ENCODE peak calls at places on chromosomes 3 and 15, in ten cellular contexts. One of them, this sample, is unnamed.

GRCh38 chr3:57127849-57128566 is 37.1 kb downstream of the IL17RD start:
- DNase-seq in T-cell: no peak
- DNase-seq in activated CD4-positive, alpha-beta memory T cell treated with anti-CD3 and anti-CD28 coated beads, Interleukin-2, amount 10 ng/mL, durations not matched to agents 7 days and 5 days: no peak
- DNase-seq in mesothelial cell of epicardium: no peak
- DNase-seq in activated T-helper 1 cell treated with Interleukin-2 at 50 U/mL for 16 hours: no peak
- DNase-seq in hepatic stellate cell: no peak
- DNase-seq in dermis microvascular lymphatic vessel endothelial cell: no peak
- DNase-seq in GM20000: no peak
- DNase-seq in AG08395: peak; percentile 78
- DNase-seq in iPS-NIHi11: no peak
- DNase-seq in this sample: no peak

GRCh38 chr15:75360856-75361255 is 7.6 kb downstream of the MAN2C1 start:
- DNase-seq in T-cell: no peak
- DNase-seq in activated CD4-positive, alpha-beta memory T cell treated with anti-CD3 and anti-CD28 coated beads, Interleukin-2, amount 10 ng/mL, durations not matched to agents 7 days and 5 days: no peak
- DNase-seq in mesothelial cell of epicardium: no peak
- DNase-seq in activated T-helper 1 cell treated with Interleukin-2 at 50 U/mL for 16 hours: no peak
- DNase-seq in hepatic stellate cell: no peak
- DNase-seq in dermis microvascular lymphatic vessel endothelial cell: no peak
- DNase-seq in GM20000: no peak
- DNase-seq in AG08395: no peak
- DNase-seq in iPS-NIHi11: peak; percentile 5
- DNase-seq in this sample: no peak

GRCh38 chr15:83793069-83793468 is 139.1 kb downstream of the ADAMTSL3 start:
- DNase-seq in T-cell: no peak
- DNase-seq in activated CD4-positive, alpha-beta memory T cell treated with anti-CD3 and anti-CD28 coated beads, Interleukin-2, amount 10 ng/mL, durations not matched to agents 7 days and 5 days: no peak
- DNase-seq in mesothelial cell of epicardium: no peak
- DNase-seq in activated T-helper 1 cell treated with Interleukin-2 at 50 U/mL for 16 hours: no peak
- DNase-seq in hepatic stellate cell: no peak
- DNase-seq in dermis microvascular lymphatic vessel endothelial cell: no peak
- DNase-seq in GM20000: no peak
- DNase-seq in AG08395: no peak
- DNase-seq in iPS-NIHi11: no peak
- DNase-seq in this sample: no peak

GRCh38 chr15:26873846-26874245 is 7.0 kb downstream of the GABRA5 start:
- DNase-seq in T-cell: no peak
- DNase-seq in activated CD4-positive, alpha-beta memory T cell treated with anti-CD3 and anti-CD28 coated beads, Interleukin-2, amount 10 ng/mL, durations not matched to agents 7 days and 5 days: no peak
- DNase-seq in mesothelial cell of epicardium: no peak
- DNase-seq in activated T-helper 1 cell treated with Interleukin-2 at 50 U/mL for 16 hours: no peak
- DNase-seq in hepatic stellate cell: peak; percentile 23
- DNase-seq in dermis microvascular lymphatic vessel endothelial cell: no peak
- DNase-seq in GM20000: peak; percentile 7
- DNase-seq in AG08395: peak; percentile 84
- DNase-seq in iPS-NIHi11: no peak
- DNase-seq in this sample: no peak

GRCh38 chr3:53142986-53143385 is 12.8 kb upstream of the RFT1 start:
- DNase-seq in T-cell: no peak
- DNase-seq in activated CD4-positive, alpha-beta memory T cell treated with anti-CD3 and anti-CD28 coated beads, Interleukin-2, amount 10 ng/mL, durations not matched to agents 7 days and 5 days: no peak
- DNase-seq in mesothelial cell of epicardium: no peak
- DNase-seq in activated T-helper 1 cell treated with Interleukin-2 at 50 U/mL for 16 hours: no peak
- DNase-seq in hepatic stellate cell: no peak
- DNase-seq in dermis microvascular lymphatic vessel endothelial cell: no peak
- DNase-seq in GM20000: no peak
- DNase-seq in AG08395: no peak
- DNase-seq in iPS-NIHi11: no peak
- DNase-seq in this sample: no peak

GRCh38 chr15:49468440-49468839 is 45.4 kb downstream of the FGF7 start:
- DNase-seq in T-cell: no peak
- DNase-seq in activated CD4-positive, alpha-beta memory T cell treated with anti-CD3 and anti-CD28 coated beads, Interleukin-2, amount 10 ng/mL, durations not matched to agents 7 days and 5 days: no peak
- DNase-seq in mesothelial cell of epicardium: no peak
- DNase-seq in activated T-helper 1 cell treated with Interleukin-2 at 50 U/mL for 16 hours: no peak
- DNase-seq in hepatic stellate cell: no peak
- DNase-seq in dermis microvascular lymphatic vessel endothelial cell: no peak
- DNase-seq in GM20000: no peak
- DNase-seq in AG08395: peak; percentile 47
- DNase-seq in iPS-NIHi11: no peak
- DNase-seq in this sample: no peak

GRCh38 chr3:182739619-182740018 is 53.7 kb upstream of the ATP11B start:
- DNase-seq in T-cell: no peak
- DNase-seq in activated CD4-positive, alpha-beta memory T cell treated with anti-CD3 and anti-CD28 coated beads, Interleukin-2, amount 10 ng/mL, durations not matched to agents 7 days and 5 days: no peak
- DNase-seq in mesothelial cell of epicardium: no peak
- DNase-seq in activated T-helper 1 cell treated with Interleukin-2 at 50 U/mL for 16 hours: no peak
- DNase-seq in hepatic stellate cell: no peak
- DNase-seq in dermis microvascular lymphatic vessel endothelial cell: no peak
- DNase-seq in GM20000: no peak
- DNase-seq in AG08395: no peak
- DNase-seq in iPS-NIHi11: no peak
- DNase-seq in this sample: peak; percentile 43

GRCh38 chr3:16770021-16770420 is 114.7 kb upstream of the PLCL2 start:
- DNase-seq in T-cell: no peak
- DNase-seq in activated CD4-positive, alpha-beta memory T cell treated with anti-CD3 and anti-CD28 coated beads, Interleukin-2, amount 10 ng/mL, durations not matched to agents 7 days and 5 days: no peak
- DNase-seq in mesothelial cell of epicardium: no peak
- DNase-seq in activated T-helper 1 cell treated with Interleukin-2 at 50 U/mL for 16 hours: no peak
- DNase-seq in hepatic stellate cell: no peak
- DNase-seq in dermis microvascular lymphatic vessel endothelial cell: no peak
- DNase-seq in GM20000: no peak
- DNase-seq in AG08395: no peak
- DNase-seq in iPS-NIHi11: no peak
- DNase-seq in this sample: no peak

GRCh38 chr3:172749201-172749965 is 1.1 kb upstream of the ECT2 start:
- DNase-seq in T-cell: no peak
- DNase-seq in activated CD4-positive, alpha-beta memory T cell treated with anti-CD3 and anti-CD28 coated beads, Interleukin-2, amount 10 ng/mL, durations not matched to agents 7 days and 5 days: no peak
- DNase-seq in mesothelial cell of epicardium: no peak
- DNase-seq in activated T-helper 1 cell treated with Interleukin-2 at 50 U/mL for 16 hours: no peak
- DNase-seq in hepatic stellate cell: peak; percentile 69
- DNase-seq in dermis microvascular lymphatic vessel endothelial cell: peak; percentile 94
- DNase-seq in GM20000: no peak
- DNase-seq in AG08395: peak; percentile 76
- DNase-seq in iPS-NIHi11: no peak
- DNase-seq in this sample: peak; percentile 76

GRCh38 chr15:98315951-98316350 is 332.4 kb upstream of the IGF1R start:
- DNase-seq in T-cell: no peak
- DNase-seq in activated CD4-positive, alpha-beta memory T cell treated with anti-CD3 and anti-CD28 coated beads, Interleukin-2, amount 10 ng/mL, durations not matched to agents 7 days and 5 days: no peak
- DNase-seq in mesothelial cell of epicardium: no peak
- DNase-seq in activated T-helper 1 cell treated with Interleukin-2 at 50 U/mL for 16 hours: no peak
- DNase-seq in hepatic stellate cell: no peak
- DNase-seq in dermis microvascular lymphatic vessel endothelial cell: no peak
- DNase-seq in GM20000: no peak
- DNase-seq in AG08395: no peak
- DNase-seq in iPS-NIHi11: no peak
- DNase-seq in this sample: no peak

GRCh38 chr15:29364429-29365078 is 94.9 kb upstream of the NSMCE3 start:
- DNase-seq in T-cell: no peak
- DNase-seq in activated CD4-positive, alpha-beta memory T cell treated with anti-CD3 and anti-CD28 coated beads, Interleukin-2, amount 10 ng/mL, durations not matched to agents 7 days and 5 days: no peak
- DNase-seq in mesothelial cell of epicardium: no peak
- DNase-seq in activated T-helper 1 cell treated with Interleukin-2 at 50 U/mL for 16 hours: no peak
- DNase-seq in hepatic stellate cell: no peak
- DNase-seq in dermis microvascular lymphatic vessel endothelial cell: no peak
- DNase-seq in GM20000: no peak
- DNase-seq in AG08395: peak; percentile 70
- DNase-seq in iPS-NIHi11: no peak
- DNase-seq in this sample: peak; percentile 18

GRCh38 chr3:40714771-40715170 is 190.0 kb downstream of the ZNF621 start:
- DNase-seq in T-cell: no peak
- DNase-seq in activated CD4-positive, alpha-beta memory T cell treated with anti-CD3 and anti-CD28 coated beads, Interleukin-2, amount 10 ng/mL, durations not matched to agents 7 days and 5 days: no peak
- DNase-seq in mesothelial cell of epicardium: no peak
- DNase-seq in activated T-helper 1 cell treated with Interleukin-2 at 50 U/mL for 16 hours: no peak
- DNase-seq in hepatic stellate cell: no peak
- DNase-seq in dermis microvascular lymphatic vessel endothelial cell: no peak
- DNase-seq in GM20000: no peak
- DNase-seq in AG08395: no peak
- DNase-seq in iPS-NIHi11: no peak
- DNase-seq in this sample: no peak

GRCh38 chr15:59011262-59011947 is 23.9 kb downstream of the RNF111 start:
- DNase-seq in T-cell: no peak
- DNase-seq in activated CD4-positive, alpha-beta memory T cell treated with anti-CD3 and anti-CD28 coated beads, Interleukin-2, amount 10 ng/mL, durations not matched to agents 7 days and 5 days: no peak
- DNase-seq in mesothelial cell of epicardium: no peak
- DNase-seq in activated T-helper 1 cell treated with Interleukin-2 at 50 U/mL for 16 hours: no peak
- DNase-seq in hepatic stellate cell: no peak
- DNase-seq in dermis microvascular lymphatic vessel endothelial cell: no peak
- DNase-seq in GM20000: no peak
- DNase-seq in AG08395: no peak
- DNase-seq in iPS-NIHi11: no peak
- DNase-seq in this sample: no peak

GRCh38 chr3:151864423-151865101 is 8.9 kb upstream of the SUCNR1 start:
- DNase-seq in T-cell: no peak
- DNase-seq in activated CD4-positive, alpha-beta memory T cell treated with anti-CD3 and anti-CD28 coated beads, Interleukin-2, amount 10 ng/mL, durations not matched to agents 7 days and 5 days: no peak
- DNase-seq in mesothelial cell of epicardium: no peak
- DNase-seq in activated T-helper 1 cell treated with Interleukin-2 at 50 U/mL for 16 hours: no peak
- DNase-seq in hepatic stellate cell: peak; percentile 12
- DNase-seq in dermis microvascular lymphatic vessel endothelial cell: no peak
- DNase-seq in GM20000: no peak
- DNase-seq in AG08395: peak; percentile 57
- DNase-seq in iPS-NIHi11: no peak
- DNase-seq in this sample: no peak

GRCh38 chr15:67607959-67608605 is 65.6 kb downstream of the MAP2K5 start:
- DNase-seq in T-cell: no peak
- DNase-seq in activated CD4-positive, alpha-beta memory T cell treated with anti-CD3 and anti-CD28 coated beads, Interleukin-2, amount 10 ng/mL, durations not matched to agents 7 days and 5 days: no peak
- DNase-seq in mesothelial cell of epicardium: no peak
- DNase-seq in activated T-helper 1 cell treated with Interleukin-2 at 50 U/mL for 16 hours: no peak
- DNase-seq in hepatic stellate cell: no peak
- DNase-seq in dermis microvascular lymphatic vessel endothelial cell: no peak
- DNase-seq in GM20000: no peak
- DNase-seq in AG08395: no peak
- DNase-seq in iPS-NIHi11: no peak
- DNase-seq in this sample: no peak

GRCh38 chr15:63042879-63043340 is 363 bp downstream of the TPM1 start:
- DNase-seq in T-cell: no peak
- DNase-seq in activated CD4-positive, alpha-beta memory T cell treated with anti-CD3 and anti-CD28 coated beads, Interleukin-2, amount 10 ng/mL, durations not matched to agents 7 days and 5 days: no peak
- DNase-seq in mesothelial cell of epicardium: no peak
- DNase-seq in activated T-helper 1 cell treated with Interleukin-2 at 50 U/mL for 16 hours: no peak
- DNase-seq in hepatic stellate cell: peak; percentile 46
- DNase-seq in dermis microvascular lymphatic vessel endothelial cell: no peak
- DNase-seq in GM20000: no peak
- DNase-seq in AG08395: no peak
- DNase-seq in iPS-NIHi11: no peak
- DNase-seq in this sample: no peak

GRCh38 chr3:38510631-38511030 is 14.5 kb downstream of the EXOG start:
- DNase-seq in T-cell: no peak
- DNase-seq in activated CD4-positive, alpha-beta memory T cell treated with anti-CD3 and anti-CD28 coated beads, Interleukin-2, amount 10 ng/mL, durations not matched to agents 7 days and 5 days: no peak
- DNase-seq in mesothelial cell of epicardium: no peak
- DNase-seq in activated T-helper 1 cell treated with Interleukin-2 at 50 U/mL for 16 hours: no peak
- DNase-seq in hepatic stellate cell: no peak
- DNase-seq in dermis microvascular lymphatic vessel endothelial cell: no peak
- DNase-seq in GM20000: no peak
- DNase-seq in AG08395: no peak
- DNase-seq in iPS-NIHi11: no peak
- DNase-seq in this sample: no peak

GRCh38 chr15:78242128-78242527 is 7.8 kb upstream of the ACSBG1 start:
- DNase-seq in T-cell: no peak
- DNase-seq in activated CD4-positive, alpha-beta memory T cell treated with anti-CD3 and anti-CD28 coated beads, Interleukin-2, amount 10 ng/mL, durations not matched to agents 7 days and 5 days: peak; percentile 46
- DNase-seq in mesothelial cell of epicardium: no peak
- DNase-seq in activated T-helper 1 cell treated with Interleukin-2 at 50 U/mL for 16 hours: no peak
- DNase-seq in hepatic stellate cell: no peak
- DNase-seq in dermis microvascular lymphatic vessel endothelial cell: no peak
- DNase-seq in GM20000: no peak
- DNase-seq in AG08395: no peak
- DNase-seq in iPS-NIHi11: peak; percentile 52
- DNase-seq in this sample: no peak

GRCh38 chr3:157001561-157001960 is 158.4 kb downstream of the CCNL1 start:
- DNase-seq in T-cell: no peak
- DNase-seq in activated CD4-positive, alpha-beta memory T cell treated with anti-CD3 and anti-CD28 coated beads, Interleukin-2, amount 10 ng/mL, durations not matched to agents 7 days and 5 days: no peak
- DNase-seq in mesothelial cell of epicardium: no peak
- DNase-seq in activated T-helper 1 cell treated with Interleukin-2 at 50 U/mL for 16 hours: no peak
- DNase-seq in hepatic stellate cell: no peak
- DNase-seq in dermis microvascular lymphatic vessel endothelial cell: no peak
- DNase-seq in GM20000: no peak
- DNase-seq in AG08395: no peak
- DNase-seq in iPS-NIHi11: no peak
- DNase-seq in this sample: no peak

GRCh38 chr3:141955163-141955562 is 78.7 kb downstream of the ATP1B3 start:
- DNase-seq in T-cell: no peak
- DNase-seq in activated CD4-positive, alpha-beta memory T cell treated with anti-CD3 and anti-CD28 coated beads, Interleukin-2, amount 10 ng/mL, durations not matched to agents 7 days and 5 days: no peak
- DNase-seq in mesothelial cell of epicardium: no peak
- DNase-seq in activated T-helper 1 cell treated with Interleukin-2 at 50 U/mL for 16 hours: no peak
- DNase-seq in hepatic stellate cell: peak; percentile 41
- DNase-seq in dermis microvascular lymphatic vessel endothelial cell: no peak
- DNase-seq in GM20000: no peak
- DNase-seq in AG08395: peak; percentile 48
- DNase-seq in iPS-NIHi11: no peak
- DNase-seq in this sample: no peak

GRCh38 chr3:134339331-134339730 is 34.9 kb downstream of the AMOTL2 start:
- DNase-seq in T-cell: no peak
- DNase-seq in activated CD4-positive, alpha-beta memory T cell treated with anti-CD3 and anti-CD28 coated beads, Interleukin-2, amount 10 ng/mL, durations not matched to agents 7 days and 5 days: no peak
- DNase-seq in mesothelial cell of epicardium: no peak
- DNase-seq in activated T-helper 1 cell treated with Interleukin-2 at 50 U/mL for 16 hours: no peak
- DNase-seq in hepatic stellate cell: no peak
- DNase-seq in dermis microvascular lymphatic vessel endothelial cell: no peak
- DNase-seq in GM20000: no peak
- DNase-seq in AG08395: no peak
- DNase-seq in iPS-NIHi11: no peak
- DNase-seq in this sample: no peak

This sample was measured in skeletal muscle cell.